ENCODE peak calls at places on chromosomes 7 and 10, in nine cellular contexts. N, C, X, E, F, S, I, O and A are unnamed samples.

GRCh38 chr10:14379556-14380330 is 49.0 kb upstream of the FRMD4A start:
- DNase-seq in X (no peak), C (no peak), I (no peak), F (no peak), O (no peak), S (no peak), N (no peak), E (no peak), A (no peak)

GRCh38 chr10:44261710-44262455 is 123.0 kb downstream of the CXCL12 start:
- DNase-seq in X (no peak), S (no peak), F (no peak), C (no peak), N (no peak), O (peak; percentile 79), E (no peak), I (no peak), A (no peak)

GRCh38 chr10:104259999-104260774 is 5.5 kb downstream of the GSTO1 start:
- DNase-seq in C (no peak), X (no peak), F (peak; percentile 70), N (no peak), O (no peak), S (no peak), E (no peak), I (no peak), A (no peak)

GRCh38 chr10:116742367-116743265 is at the start of gene HSPA12A:
- DNase-seq in I (peak; percentile 64), C (no peak), X (peak; percentile 80), E (peak; percentile 74), N (peak; percentile 50), O (no peak), F (peak; percentile 62), S (peak; percentile 80), A (no peak)

GRCh38 chr10:44660271-44660670 is 250.9 kb upstream of the TMEM72 start:
- DNase-seq in N (no peak), S (no peak), X (no peak), F (no peak), I (no peak), O (no peak), C (no peak), E (no peak), A (no peak)

GRCh38 chr7:83427929-83428328 is 221.0 kb downstream of the SEMA3E start:
- DNase-seq in C (peak; percentile 27), F (no peak), S (no peak), E (no peak), X (no peak), I (no peak), N (peak; percentile 12), O (no peak), A (no peak)

GRCh38 chr10:9745158-9745557 is 1272.5 kb upstream of the CELF2 start:
- DNase-seq in E (no peak), S (no peak), N (no peak), I (no peak), O (no peak), F (no peak), C (no peak), X (no peak), A (no peak)

GRCh38 chr7:12032146-12032545 is 178.9 kb upstream of the TMEM106B start:
- DNase-seq in S (no peak), E (no peak), N (no peak), F (no peak), I (no peak), O (no peak), X (no peak), C (no peak), A (no peak)

GRCh38 chr10:43686414-43686813 is 37.7 kb upstream of the ZNF32 start:
- DNase-seq in F (no peak), C (no peak), E (no peak), I (no peak), O (no peak), N (no peak), X (no peak), S (no peak), A (no peak)

GRCh38 chr10:58054881-58055280 is 212.8 kb downstream of the IPMK start:
- DNase-seq in F (no peak), C (no peak), N (no peak), I (no peak), X (no peak), E (no peak), S (no peak), O (no peak), A (no peak)

DNA sequence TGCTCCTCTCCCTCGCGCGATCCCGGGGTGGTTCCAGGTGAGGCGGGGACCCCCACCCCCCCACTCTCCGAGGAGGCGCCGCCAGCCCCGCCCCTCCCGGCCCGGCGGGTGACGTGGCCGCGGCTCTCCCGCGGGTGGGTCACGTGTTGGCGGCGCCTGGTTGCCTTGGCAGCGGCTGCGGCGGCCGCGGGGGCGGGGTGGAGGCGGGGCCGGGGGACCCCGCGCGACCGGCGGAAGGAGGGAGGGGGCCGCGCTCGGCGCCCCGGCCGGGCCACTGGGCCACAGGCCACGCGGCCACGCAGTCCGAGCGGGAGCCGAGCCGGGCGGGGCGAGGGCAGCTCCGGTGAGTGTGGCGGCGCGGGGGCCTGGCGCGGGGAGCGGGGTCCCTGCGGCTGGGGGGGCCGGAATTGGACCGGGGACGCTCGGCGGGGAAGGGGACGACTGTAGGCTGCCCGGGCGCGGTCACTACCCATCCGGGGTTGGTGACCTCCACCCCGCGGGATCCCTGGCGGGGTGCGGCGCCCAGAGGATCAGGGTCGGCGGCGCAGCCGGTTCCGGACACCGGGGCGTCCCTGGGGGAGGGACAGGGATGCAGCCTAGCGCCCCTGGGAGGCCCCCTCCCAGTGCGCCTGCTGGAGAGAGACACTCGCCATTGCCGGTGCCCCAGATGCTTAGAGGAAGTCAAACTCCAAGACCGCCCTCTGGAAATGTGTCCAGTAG is at the start of gene ORAI2:
- DNase-seq in N (no peak), X (peak; percentile 84), C (no peak), I (peak; percentile 74), S (peak; percentile 82), E (peak; percentile 83), F (peak; percentile 54), O (no peak), A (no peak)
- TF ChIP-seq POLR2AphosphoS5 in N (no peak), X (no peak), C (no peak), I (no peak), S (no peak), E (no peak), F (peak; percentile 74), O (no peak), A (no peak)

DNA sequence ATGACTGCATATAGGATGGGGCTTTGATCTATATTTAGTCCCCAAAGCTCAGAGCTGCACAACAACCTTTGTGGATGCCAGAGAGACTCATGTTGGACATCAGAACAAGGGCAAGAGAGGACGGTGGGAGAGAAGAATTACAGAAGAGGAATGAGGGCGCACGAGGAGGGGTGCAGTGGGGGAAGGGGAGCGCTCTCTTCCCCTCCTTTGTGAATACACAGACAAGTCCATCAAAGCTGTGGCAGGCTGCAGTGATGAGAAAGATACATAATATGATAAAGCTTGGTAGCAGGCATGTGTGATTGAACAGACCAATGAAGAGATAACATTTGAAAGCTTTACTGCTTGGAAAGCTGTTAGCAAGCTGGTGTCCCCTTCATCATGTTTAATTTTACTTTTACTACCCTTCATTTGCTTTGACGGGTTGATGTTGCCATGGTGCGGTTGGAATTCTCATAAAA is 857.8 kb downstream of the KCNMA1 start:
- DNase-seq in X (no peak), S (no peak), I (no peak), E (no peak), N (no peak), C (no peak), O (no peak), F (no peak), A (no peak)
- H3K4me3 ChIP-seq in X (no peak overlapping the region), S (no peak overlapping the region), I (no peak overlapping the region), E (no peak overlapping the region), N (no peak overlapping the region), C (no peak overlapping the region), O (no peak overlapping the region), F (no peak overlapping the region), A (no peak overlapping the region)

DNA sequence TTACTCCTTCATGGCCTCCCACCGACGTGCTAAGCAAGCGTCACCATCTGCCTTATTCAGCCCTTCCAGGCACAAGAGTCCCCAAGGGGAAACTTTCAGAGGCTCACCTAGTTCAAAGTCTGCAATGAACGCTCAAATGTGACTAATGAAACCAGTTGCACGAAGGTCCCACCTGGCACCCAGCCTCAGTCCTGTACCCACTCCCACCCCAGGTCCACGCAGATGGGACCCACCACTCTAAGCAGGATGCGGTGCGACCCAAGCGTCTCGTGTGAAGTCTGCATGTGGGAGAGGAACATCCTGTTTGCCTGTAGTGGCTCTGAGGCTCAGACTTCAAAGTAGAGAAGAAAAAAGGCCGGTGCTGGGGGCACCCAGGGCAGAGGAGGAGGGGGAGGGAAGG is 40.3 kb downstream of the RGS10 start:
- DNase-seq in S (peak; percentile 32), O (no peak), I (no peak), F (no peak), E (no peak), C (no peak), X (peak; percentile 57), N (no peak), A (no peak)
- TF ChIP-seq POLR2AphosphoS5 in S (no peak), O (no peak), I (no peak), F (no peak), E (no peak), C (no peak), X (no peak), N (no peak), A (no peak)

GRCh38 chr10:12360461-12360860 is 11.1 kb downstream of the CAMK1D start:
- DNase-seq in S (no peak), I (no peak), O (no peak), X (no peak), E (no peak), N (no peak), C (no peak), F (no peak), A (no peak)
- H3K4me3 ChIP-seq in S (no peak overlapping the region), I (no peak overlapping the region), O (no peak overlapping the region), X (no peak overlapping the region), E (no peak overlapping the region), N (no peak overlapping the region), C (no peak overlapping the region), F (no peak overlapping the region), A (no peak overlapping the region)

DNA sequence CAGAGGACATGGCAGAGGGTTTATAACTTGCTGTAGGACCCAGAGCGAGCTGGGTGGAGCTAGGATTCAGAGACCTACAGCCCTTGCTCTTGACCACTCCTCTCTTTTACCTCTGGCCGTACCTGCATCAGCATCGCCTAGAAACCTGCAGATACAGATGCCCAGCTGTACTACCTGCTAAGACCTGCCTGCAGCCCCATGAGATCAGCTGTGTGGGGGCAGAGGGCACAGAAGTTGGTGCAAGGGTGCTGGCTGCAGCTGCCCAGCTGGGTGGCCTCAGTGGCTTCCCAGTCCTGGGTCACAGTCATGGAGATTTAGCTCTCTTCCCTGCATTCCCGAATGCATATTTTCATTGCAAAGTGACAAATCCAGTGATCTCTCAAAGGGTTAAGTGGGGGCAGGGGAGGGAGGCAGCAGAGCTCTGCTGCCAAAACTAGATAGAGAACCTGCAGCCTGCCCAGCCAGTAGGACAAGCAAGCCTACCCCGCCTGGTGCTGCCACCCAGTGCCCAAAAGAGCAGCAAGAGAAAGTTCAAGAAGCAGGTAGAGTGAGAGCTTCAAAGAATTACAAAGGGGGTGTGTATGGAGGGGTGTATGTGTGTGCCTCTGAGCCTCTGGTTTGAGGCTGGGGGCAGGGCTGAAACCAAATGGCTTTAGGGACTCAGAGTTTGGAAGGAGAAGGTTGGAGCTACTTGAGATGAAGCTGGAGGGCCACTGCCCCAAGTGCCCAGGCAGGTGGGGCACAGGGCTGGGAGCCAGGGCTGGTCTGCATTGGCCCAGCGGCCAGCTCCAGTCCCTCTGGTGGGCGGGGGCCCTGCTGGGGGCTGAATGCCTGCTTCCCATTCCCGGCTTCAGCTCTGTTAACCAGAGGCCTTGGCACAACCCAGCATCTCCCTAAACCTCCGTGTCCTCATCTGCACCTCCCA is 6.8 kb downstream of the FAM241B start:
- DNase-seq in F (no peak), C (no peak), X (peak; percentile 16), I (peak; percentile 60), E (peak; percentile 37), S (peak; percentile 46), O (no peak), N (peak; percentile 19), A (no peak)
- TF ChIP-seq POLR2AphosphoS5 in F (no peak), C (no peak), X (no peak), I (peak; percentile 20), E (no peak), S (no peak), O (no peak), N (no peak), A (no peak)